ENCODE peak calls at places on chromosomes 13 and 19, in four cellular contexts. Q is GM03348, D is sigmoid colon, N is progenitor cell of endocrine pancreas. Z is an unnamed sample.
A peak's percentile ranks its signal among the peaks of the same experiment; 100 is the strongest.

GRCh38 chr19:23543351-23543750 is 143.7 kb downstream of the ZNF675 start:
- DNase-seq in Q (no peak), N (no peak), D (no peak), Z (no peak)

GRCh38 chr13:71674776-71675352 is 192.1 kb downstream of the DACH1 start:
- DNase-seq in N (no peak), D (no peak), Q (no peak), Z (no peak)

GRCh38 chr13:37446503-37446902 is 152.1 kb downstream of the POSTN start:
- DNase-seq in D (no peak), Q (peak; percentile 81), N (no peak), Z (no peak)

GRCh38 chr19:1632462-1633268 is 19.8 kb downstream of the TCF3 start:
- DNase-seq in Q (no peak), D (no peak), N (no peak), Z (no peak)

GRCh38 chr19:38815059-38816001 is 2.6 kb upstream of the LGALS4 start:
- DNase-seq in Q (no peak), N (no peak), D (no peak), Z (no peak)

GRCh38 chr13:74683411-74683810 is 549.2 kb upstream of the KLF12 start:
- DNase-seq in N (no peak), Q (no peak), D (no peak), Z (no peak)

GRCh38 chr19:33134571-33135041 is 2.7 kb downstream of the WDR88 start:
- DNase-seq in D (no peak), Q (no peak), N (no peak), Z (no peak)

GRCh38 chr19:51799998-51800848 is 5.3 kb downstream of the FPR3 start:
- DNase-seq in D (peak; percentile 68), Q (no peak), N (no peak), Z (no peak)

GRCh38 chr19:1067341-1068103 is 555 bp downstream of the ARHGAP45 start:
- DNase-seq in D (no peak), N (no peak), Q (no peak), Z (no peak)

GRCh38 chr13:49042476-49042875 is 66.8 kb downstream of the FNDC3A start:
- DNase-seq in N (no peak), Q (no peak), D (no peak), Z (no peak)

GRCh38 chr19:3338541-3339181 is 27.7 kb upstream of the NFIC start:
- DNase-seq in D (peak; percentile 77), N (no peak), Q (no peak), Z (no peak)

GRCh38 chr19:19822148-19822429 is 539 bp upstream of the ZNF506 start:
- DNase-seq in N (no peak), D (peak; percentile 70), Q (no peak), Z (no peak)

GRCh38 chr19:9586764-9587163 is 2.5 kb upstream of the ZNF121 start:
- DNase-seq in N (peak; percentile 41), D (peak; percentile 69), Q (peak; percentile 56), Z (peak; percentile 75)

GRCh38 chr19:8585894-8586750 is 8.9 kb upstream of the MYO1F start:
- DNase-seq in Q (peak; percentile 43), D (no peak), N (peak; percentile 51), Z (peak; percentile 86)

Z was measured in HAP-1.